ENCODE peak calls at places on chromosomes 3 and 15, in eight cellular contexts. G, B, W, J, S, Q, D and M are unnamed samples.

GRCh38 chr3:134197681-134198261 is 52.9 kb downstream of the RYK start:
- DNase-seq in B (peak; percentile 53), S (peak; percentile 76), G (peak; percentile 61), J (peak; percentile 43), Q (no peak), D (no peak), W (peak; percentile 43), M (peak; percentile 81)

GRCh38 chr3:65894679-65895078 is 144.0 kb downstream of the MAGI1 start:
- DNase-seq in J (no peak), G (no peak), D (no peak), S (peak; percentile 74), B (no peak), Q (no peak), W (peak; percentile 91), M (peak; percentile 73)

GRCh38 chr3:8982509-8982908 is 19.2 kb upstream of the RAD18 start:
- DNase-seq in Q (no peak), S (no peak), G (no peak), D (no peak), J (no peak), W (no peak), B (no peak), M (no peak)

GRCh38 chr3:178082508-178082907 is 453.7 kb upstream of the KCNMB2 start:
- DNase-seq in D (no peak), Q (no peak), J (no peak), B (peak; percentile 20), W (no peak), G (no peak), S (no peak), M (no peak)

GRCh38 chr15:22887157-22887951 is 48.9 kb downstream of the NIPA2 start:
- DNase-seq in S (peak; percentile 69), D (no peak), B (no peak), J (peak; percentile 75), W (peak; percentile 93), Q (no peak), G (no peak), M (peak; percentile 84)

GRCh38 chr3:194977341-194977740 is 291.7 kb downstream of the FAM43A start:
- DNase-seq in S (no peak), D (no peak), G (no peak), Q (no peak), B (no peak), J (no peak), W (no peak), M (no peak)

GRCh38 chr3:183555541-183556081 is at the start of gene KLHL6:
- DNase-seq in S (no peak), G (peak; percentile 83), Q (no peak), J (no peak), B (no peak), W (no peak), D (peak; percentile 89), M (no peak)

GRCh38 chr15:63276342-63277043 is 912 bp upstream of the APH1B start:
- DNase-seq in S (no peak), G (no peak), D (no peak), Q (no peak), B (no peak), J (no peak), W (peak; percentile 48), M (no peak)

GRCh38 chr3:183766745-183767606 is 58.4 kb downstream of the MAP6D1 start:
- DNase-seq in D (peak; percentile 82), B (peak; percentile 82), G (peak; percentile 60), S (peak; percentile 83), W (peak; percentile 78), J (peak; percentile 49), Q (peak; percentile 69), M (peak; percentile 67)

GRCh38 chr3:45686850-45687249 is 2.3 kb upstream of the SACM1L start:
- DNase-seq in D (no peak), S (no peak), B (no peak), G (no peak), W (no peak), J (no peak), Q (no peak), M (no peak)

GRCh38 chr3:177306252-177306651 is 109.0 kb upstream of the TBL1XR1 start:
- DNase-seq in J (no peak), G (no peak), S (peak; percentile 68), B (no peak), W (no peak), Q (no peak), D (no peak), M (no peak)

GRCh38 chr3:47661121-47661752 is 82.6 kb upstream of the CSPG5 start:
- DNase-seq in G (no peak), J (peak; percentile 59), Q (no peak), B (no peak), W (peak; percentile 92), S (peak; percentile 47), D (no peak), M (peak; percentile 52)

GRCh38 chr3:88059380-88060160 is 515 bp downstream of the ZNF654 start:
- DNase-seq in J (no peak), G (peak; percentile 13), D (no peak), Q (peak; percentile 18), B (peak; percentile 47), S (no peak), W (peak; percentile 55), M (no peak)

GRCh38 chr15:90101130-90101968 is 919 bp downstream of the IDH2 start:
- DNase-seq in J (no peak), B (peak; percentile 96), S (no peak), G (peak; percentile 52), Q (peak; percentile 40), D (peak; percentile 57), W (peak; percentile 83), M (no peak)

GRCh38 chr3:152832046-152832445 is 2.9 kb upstream of the P2RY1 start:
- DNase-seq in B (no peak), Q (no peak), G (no peak), W (no peak), S (no peak), D (no peak), J (no peak), M (no peak)

GRCh38 chr3:152836269-152836668 is 1.3 kb downstream of the P2RY1 start:
- DNase-seq in B (peak; percentile 7), D (no peak), J (no peak), W (no peak), Q (no peak), G (no peak), S (no peak), M (no peak)

GRCh38 chr3:152835311-152836102 is 576 bp downstream of the P2RY1 start:
- DNase-seq in J (no peak), G (peak; percentile 62), D (peak; percentile 61), S (peak; percentile 61), B (peak; percentile 84), W (peak; percentile 49), Q (peak; percentile 67), M (no peak)

GRCh38 chr3:152833089-152833488 is 1.8 kb upstream of the P2RY1 start:
- DNase-seq in G (no peak), W (no peak), J (no peak), S (no peak), D (no peak), B (no peak), Q (no peak), M (no peak)

DNA sequence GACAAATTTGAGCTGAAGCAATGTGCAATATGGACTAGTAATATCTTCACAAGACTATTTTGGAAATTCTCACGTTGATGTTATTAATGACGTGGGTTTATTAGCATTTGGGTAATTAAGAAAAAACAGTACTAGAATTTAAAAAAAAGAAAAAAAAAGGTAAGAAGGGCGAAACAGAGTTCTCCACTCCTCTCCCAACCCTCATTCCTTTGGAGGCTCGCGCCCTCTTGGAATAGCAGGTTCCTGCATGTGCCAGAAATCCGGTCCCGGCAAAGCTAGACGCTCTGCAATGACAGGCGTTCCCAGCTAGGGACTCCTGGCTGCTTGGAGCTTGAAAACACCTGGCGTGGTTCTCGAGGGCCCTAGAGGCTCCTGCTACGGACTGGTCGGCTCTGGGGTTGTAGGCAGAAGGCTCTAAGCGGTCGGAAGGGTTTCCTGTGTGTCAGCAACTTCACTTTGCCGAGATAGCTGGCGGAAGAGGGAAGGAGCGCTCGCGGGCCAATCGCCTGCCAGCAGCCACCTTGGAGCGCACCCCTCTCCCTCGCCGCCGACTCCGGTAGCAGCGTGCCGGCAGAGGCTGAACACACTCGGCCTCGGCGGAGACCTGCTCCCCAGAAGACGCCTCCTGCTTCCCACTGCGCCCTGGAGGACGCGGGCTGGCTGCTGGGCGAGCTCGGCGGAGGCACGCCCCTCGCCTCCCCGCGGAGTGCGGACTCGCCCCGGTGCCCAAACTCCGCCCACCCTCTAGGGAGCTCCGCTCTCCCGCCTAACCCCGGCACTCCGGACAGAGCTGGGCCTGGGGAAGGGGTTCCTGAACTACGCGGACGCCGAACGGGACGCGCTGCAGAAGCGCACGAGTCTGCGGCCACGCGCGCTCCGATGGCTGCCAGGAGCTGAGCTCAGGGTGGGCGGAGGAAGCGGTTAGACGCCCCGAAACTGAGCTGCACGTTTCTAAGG is at the start of gene P2RY1:
- DNase-seq in S (peak; percentile 75), D (peak; percentile 67), Q (peak; percentile 88), J (no peak), B (peak; percentile 91), W (no peak), G (peak; percentile 76), M (no peak)
- TF ChIP-seq CTCF in S (no peak), D (no peak), Q (no peak), J (no peak), B (no peak), W (no peak), G (no peak), M (no peak)

GRCh38 chr3:52986938-52987337 is 58.9 kb downstream of the SFMBT1 start:
- DNase-seq in B (peak; percentile 14), S (peak; percentile 66), W (no peak), Q (no peak), D (no peak), J (peak; percentile 4), G (no peak), M (peak; percentile 20)
- TF ChIP-seq CTCF in B (peak; percentile 48), S (no peak), W (peak; percentile 61), Q (no peak), D (peak; percentile 30), J (peak; percentile 23), G (peak; percentile 36), M (peak; percentile 69)

GRCh38 chr3:43618142-43618541 is 3.7 kb downstream of the ANO10 start:
- DNase-seq in W (peak; percentile 77), B (no peak), D (no peak), G (no peak), Q (no peak), J (no peak), S (no peak), M (no peak)
- TF ChIP-seq CTCF in W (no peak), B (no peak), D (no peak), G (no peak), Q (no peak), J (no peak), S (no peak), M (no peak)

GRCh38 chr3:142027713-142028112 is 121.6 kb downstream of the TFDP2 start:
- DNase-seq in W (no peak), D (peak; percentile 76), B (peak; percentile 52), Q (peak; percentile 9), G (peak; percentile 19), J (no peak), S (peak; percentile 45), M (peak; percentile 32)

GRCh38 chr3:142029052-142029642 is 120.2 kb downstream of the TFDP2 start:
- DNase-seq in B (no peak), D (no peak), Q (no peak), G (peak; percentile 41), S (no peak), J (no peak), W (no peak), M (no peak)

GRCh38 chr3:142029791-142030190 is 119.6 kb downstream of the TFDP2 start:
- DNase-seq in D (no peak), W (no peak), G (no peak), B (no peak), Q (no peak), J (no peak), S (no peak), M (no peak)

GRCh38 chr3:142027295-142027694 is 122.0 kb downstream of the TFDP2 start:
- DNase-seq in W (no peak), G (no peak), B (peak; percentile 34), D (no peak), S (no peak), Q (no peak), J (no peak), M (no peak)

GRCh38 chr3:142028174-142028833 is 121.0 kb downstream of the TFDP2 start:
- DNase-seq in S (peak; percentile 74), D (peak; percentile 59), W (peak; percentile 66), B (peak; percentile 83), Q (peak; percentile 36), J (peak; percentile 66), G (peak; percentile 49), M (peak; percentile 72)
- TF ChIP-seq CTCF in S (no peak), D (no peak), W (no peak), B (no peak), Q (no peak), J (no peak), G (no peak), M (no peak)